ENCODE peak calls at places on chromosome X, in nine cellular contexts. One of them, this sample, is unnamed. For H4K20me1, the result is how much of the 10 kb centered on the place peaks cover.

GRCh38 chrX:48030237-48030636 is 23.4 kb downstream of the SPACA5 start:
- DNase-seq in PC-3: no peak
- DNase-seq in GM23338: no peak
- DNase-seq in astrocyte: no peak
- DNase-seq in endothelial cell of umbilical vein: no peak
- DNase-seq in Karpas-422: no peak
- DNase-seq in fibroblast of lung: no peak
- DNase-seq in keratinocyte: no peak
- DNase-seq in IMR-90: no peak
- DNase-seq in this sample: no peak

GRCh38 chrX:70479197-70479969 is 34.7 kb downstream of the DLG3 start:
- DNase-seq in IMR-90: peak
- DNase-seq in PC-3: peak
- DNase-seq in Karpas-422: no peak
- DNase-seq in astrocyte: peak
- DNase-seq in fibroblast of lung: peak
- DNase-seq in GM23338: no peak
- DNase-seq in endothelial cell of umbilical vein: peak
- DNase-seq in keratinocyte: no peak
- DNase-seq in this sample: no peak

GRCh38 chrX:9132036-9132435 is 98.1 kb upstream of the FAM9B start:
- DNase-seq in Karpas-422: no peak
- DNase-seq in GM23338: no peak
- DNase-seq in astrocyte: no peak
- DNase-seq in keratinocyte: no peak
- DNase-seq in endothelial cell of umbilical vein: no peak
- DNase-seq in IMR-90: no peak
- DNase-seq in fibroblast of lung: no peak
- DNase-seq in PC-3: no peak
- DNase-seq in this sample: no peak

GRCh38 chrX:40094041-40094899 is 3.5 kb downstream of the BCOR start:
- DNase-seq in Karpas-422: no peak
- DNase-seq in GM23338: no peak
- DNase-seq in PC-3: peak
- DNase-seq in fibroblast of lung: peak
- DNase-seq in astrocyte: no peak
- DNase-seq in endothelial cell of umbilical vein: peak
- DNase-seq in keratinocyte: no peak
- DNase-seq in IMR-90: peak
- DNase-seq in this sample: no peak

GRCh38 chrX:15745179-15745578 is 7.1 kb downstream of the CA5B start:
- DNase-seq in IMR-90: peak
- DNase-seq in endothelial cell of umbilical vein: no peak
- DNase-seq in astrocyte: no peak
- DNase-seq in Karpas-422: no peak
- DNase-seq in keratinocyte: no peak
- DNase-seq in GM23338: no peak
- DNase-seq in fibroblast of lung: no peak
- DNase-seq in PC-3: no peak
- DNase-seq in this sample: no peak

GRCh38 chrX:140151316-140151715 is 186.0 kb upstream of the CXorf66 start:
- DNase-seq in IMR-90: no peak
- DNase-seq in keratinocyte: no peak
- DNase-seq in astrocyte: no peak
- DNase-seq in endothelial cell of umbilical vein: no peak
- DNase-seq in fibroblast of lung: peak
- DNase-seq in GM23338: no peak
- DNase-seq in Karpas-422: no peak
- DNase-seq in PC-3: peak
- DNase-seq in this sample: no peak

GRCh38 chrX:155577682-155578081 is 35.1 kb downstream of the TMLHE start:
- DNase-seq in PC-3: no peak
- DNase-seq in GM23338: peak
- DNase-seq in astrocyte: no peak
- DNase-seq in endothelial cell of umbilical vein: no peak
- DNase-seq in Karpas-422: no peak
- DNase-seq in IMR-90: no peak
- DNase-seq in fibroblast of lung: no peak
- DNase-seq in keratinocyte: no peak
- DNase-seq in this sample: no peak

GRCh38 chrX:100768679-100769338 is 36.9 kb upstream of the SYTL4 start:
- DNase-seq in GM23338: peak
- DNase-seq in IMR-90: peak
- DNase-seq in fibroblast of lung: peak
- DNase-seq in astrocyte: peak
- DNase-seq in endothelial cell of umbilical vein: peak
- DNase-seq in Karpas-422: peak
- DNase-seq in keratinocyte: peak
- DNase-seq in PC-3: peak
- DNase-seq in this sample: peak

GRCh38 chrX:48520976-48521352 is 644 bp upstream of the EBP start:
- DNase-seq in IMR-90: no peak
- DNase-seq in fibroblast of lung: no peak
- DNase-seq in GM23338: peak
- DNase-seq in PC-3: no peak
- DNase-seq in astrocyte: no peak
- DNase-seq in Karpas-422: no peak
- DNase-seq in keratinocyte: no peak
- DNase-seq in endothelial cell of umbilical vein: no peak
- DNase-seq in this sample: peak

GRCh38 chrX:41122664-41123257 is 37.5 kb downstream of the USP9X start:
- DNase-seq in PC-3: no peak
- DNase-seq in GM23338: no peak
- DNase-seq in fibroblast of lung: no peak
- DNase-seq in IMR-90: no peak
- DNase-seq in keratinocyte: no peak
- DNase-seq in astrocyte: no peak
- DNase-seq in endothelial cell of umbilical vein: no peak
- DNase-seq in Karpas-422: no peak
- DNase-seq in this sample: no peak
- H4K20me1 ChIP-seq in PC-3: under half
- H4K20me1 ChIP-seq in GM23338: under half
- H4K20me1 ChIP-seq in fibroblast of lung: under half
- H4K20me1 ChIP-seq in IMR-90: half or more
- H4K20me1 ChIP-seq in keratinocyte: under half
- H4K20me1 ChIP-seq in astrocyte: half or more
- H4K20me1 ChIP-seq in endothelial cell of umbilical vein: under half
- H4K20me1 ChIP-seq in Karpas-422: under half
- H4K20me1 ChIP-seq in this sample: under half

GRCh38 chrX:374566-374965 is 12.1 kb downstream of the PPP2R3B start:
- DNase-seq in GM23338: no peak
- DNase-seq in endothelial cell of umbilical vein: no peak
- DNase-seq in keratinocyte: no peak
- DNase-seq in PC-3: no peak
- DNase-seq in astrocyte: no peak
- DNase-seq in Karpas-422: no peak
- DNase-seq in fibroblast of lung: no peak
- DNase-seq in IMR-90: peak
- DNase-seq in this sample: no peak
- H2AFZ ChIP-seq in GM23338: no peak
- H2AFZ ChIP-seq in endothelial cell of umbilical vein: peak
- H2AFZ ChIP-seq in keratinocyte: no peak
- H2AFZ ChIP-seq in PC-3: peak
- H2AFZ ChIP-seq in astrocyte: peak
- H2AFZ ChIP-seq in Karpas-422: no peak
- H2AFZ ChIP-seq in fibroblast of lung: no peak
- H2AFZ ChIP-seq in IMR-90: peak
- H2AFZ ChIP-seq in this sample: peak

GRCh38 chrX:132389480-132389879 is 99.4 kb downstream of the MBNL3 start:
- DNase-seq in keratinocyte: no peak
- DNase-seq in astrocyte: no peak
- DNase-seq in Karpas-422: no peak
- DNase-seq in IMR-90: no peak
- DNase-seq in fibroblast of lung: no peak
- DNase-seq in PC-3: no peak
- DNase-seq in GM23338: no peak
- DNase-seq in endothelial cell of umbilical vein: no peak
- DNase-seq in this sample: no peak

GRCh38 chrX:132388371-132388770 is 100.5 kb downstream of the MBNL3 start:
- DNase-seq in Karpas-422: no peak
- DNase-seq in keratinocyte: no peak
- DNase-seq in IMR-90: no peak
- DNase-seq in astrocyte: no peak
- DNase-seq in endothelial cell of umbilical vein: no peak
- DNase-seq in GM23338: no peak
- DNase-seq in fibroblast of lung: no peak
- DNase-seq in PC-3: no peak
- DNase-seq in this sample: no peak

GRCh38 chrX:132393992-132394391 is 94.8 kb downstream of the MBNL3 start:
- DNase-seq in fibroblast of lung: no peak
- DNase-seq in endothelial cell of umbilical vein: no peak
- DNase-seq in keratinocyte: no peak
- DNase-seq in GM23338: no peak
- DNase-seq in astrocyte: no peak
- DNase-seq in IMR-90: no peak
- DNase-seq in Karpas-422: no peak
- DNase-seq in PC-3: no peak
- DNase-seq in this sample: no peak

GRCh38 chrX:132393090-132393884 is 95.6 kb downstream of the MBNL3 start:
- DNase-seq in keratinocyte: no peak
- DNase-seq in fibroblast of lung: no peak
- DNase-seq in astrocyte: no peak
- DNase-seq in endothelial cell of umbilical vein: no peak
- DNase-seq in GM23338: no peak
- DNase-seq in PC-3: no peak
- DNase-seq in Karpas-422: no peak
- DNase-seq in IMR-90: no peak
- DNase-seq in this sample: no peak

GRCh38 chrX:132390817-132391216 is 98.0 kb downstream of the MBNL3 start:
- DNase-seq in IMR-90: no peak
- DNase-seq in keratinocyte: no peak
- DNase-seq in PC-3: no peak
- DNase-seq in endothelial cell of umbilical vein: no peak
- DNase-seq in GM23338: no peak
- DNase-seq in fibroblast of lung: no peak
- DNase-seq in Karpas-422: no peak
- DNase-seq in astrocyte: no peak
- DNase-seq in this sample: no peak
- H3K27ac ChIP-seq in IMR-90: no peak
- H3K27ac ChIP-seq in keratinocyte: no peak
- H3K27ac ChIP-seq in PC-3: no peak
- H3K27ac ChIP-seq in endothelial cell of umbilical vein: no peak
- H3K27ac ChIP-seq in GM23338: no peak
- H3K27ac ChIP-seq in fibroblast of lung: no peak
- H3K27ac ChIP-seq in Karpas-422: no peak
- H3K27ac ChIP-seq in astrocyte: no peak
- H3K27ac ChIP-seq in this sample: no peak

DNA sequence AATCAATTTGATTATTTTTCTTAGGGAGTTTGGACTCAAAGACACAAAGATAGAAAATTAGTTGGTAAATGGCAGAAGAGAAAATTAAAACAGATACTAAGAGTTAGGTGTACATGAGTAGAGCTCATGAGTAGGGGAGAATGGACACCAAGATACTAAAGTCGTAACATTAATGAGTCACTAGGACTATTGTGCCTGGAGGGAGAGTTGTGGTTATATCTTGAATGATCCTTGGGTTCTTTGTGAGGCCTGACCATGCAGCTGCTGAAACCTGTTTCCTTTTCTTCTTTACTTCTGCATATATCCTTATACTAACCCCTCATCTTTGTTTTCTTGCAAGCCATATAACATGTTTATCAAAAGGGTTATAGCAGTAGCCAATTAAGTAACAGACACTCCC is 532.8 kb downstream of the RPA4 start:
- DNase-seq in keratinocyte: no peak
- DNase-seq in fibroblast of lung: no peak
- DNase-seq in astrocyte: no peak
- DNase-seq in PC-3: peak
- DNase-seq in Karpas-422: no peak
- DNase-seq in GM23338: no peak
- DNase-seq in endothelial cell of umbilical vein: no peak
- DNase-seq in IMR-90: no peak
- DNase-seq in this sample: no peak
- H4K20me1 ChIP-seq in keratinocyte: under half
- H4K20me1 ChIP-seq in fibroblast of lung: under half
- H4K20me1 ChIP-seq in astrocyte: under half
- H4K20me1 ChIP-seq in PC-3: under half
- H4K20me1 ChIP-seq in Karpas-422: under half
- H4K20me1 ChIP-seq in GM23338: under half
- H4K20me1 ChIP-seq in endothelial cell of umbilical vein: under half
- H4K20me1 ChIP-seq in IMR-90: under half
- H4K20me1 ChIP-seq in this sample: under half

This sample was measured in OCI-LY7.